ENCODE peak calls at places on chromosomes 13 and 19, in five cellular contexts. One of them, this sample, is unnamed.

GRCh38 chr13:94749162-94749561 is 36.8 kb upstream of the SOX21 start:
- DNase-seq in mucosa of descending colon: no peak
- DNase-seq in NCI-H748 treated with DMSO at 0.1 percent for 48 hours: no peak
- DNase-seq in A172: no peak
- DNase-seq in hypothalamus: no peak
- DNase-seq in this sample: no peak

GRCh38 chr13:42745655-42746054 is 35.7 kb upstream of the FAM216B start:
- DNase-seq in NCI-H748 treated with DMSO at 0.1 percent for 48 hours: no peak
- DNase-seq in hypothalamus: no peak
- DNase-seq in A172: no peak
- DNase-seq in mucosa of descending colon: no peak
- DNase-seq in this sample: no peak

GRCh38 chr19:50333235-50333736 is 4.1 kb upstream of the KCNC3 start:
- DNase-seq in mucosa of descending colon: peak
- DNase-seq in hypothalamus: peak
- DNase-seq in NCI-H748 treated with DMSO at 0.1 percent for 48 hours: peak
- DNase-seq in A172: peak
- DNase-seq in this sample: peak

GRCh38 chr13:43830481-43830873 is 43.7 kb upstream of the ENOX1 start:
- DNase-seq in A172: no peak
- DNase-seq in hypothalamus: no peak
- DNase-seq in mucosa of descending colon: no peak
- DNase-seq in NCI-H748 treated with DMSO at 0.1 percent for 48 hours: no peak
- DNase-seq in this sample: no peak

GRCh38 chr19:34431681-34432402 is 3.7 kb downstream of the UBA2 start:
- DNase-seq in A172: no peak
- DNase-seq in hypothalamus: no peak
- DNase-seq in NCI-H748 treated with DMSO at 0.1 percent for 48 hours: no peak
- DNase-seq in mucosa of descending colon: no peak
- DNase-seq in this sample: no peak

GRCh38 chr19:1126984-1127760 is 23.4 kb downstream of the GPX4 start:
- DNase-seq in hypothalamus: no peak
- DNase-seq in NCI-H748 treated with DMSO at 0.1 percent for 48 hours: no peak
- DNase-seq in A172: no peak
- DNase-seq in mucosa of descending colon: no peak
- DNase-seq in this sample: no peak

GRCh38 chr19:55809381-55810058 is 22.3 kb downstream of the NLRP11 start:
- DNase-seq in mucosa of descending colon: peak
- DNase-seq in NCI-H748 treated with DMSO at 0.1 percent for 48 hours: peak
- DNase-seq in A172: peak
- DNase-seq in hypothalamus: peak
- DNase-seq in this sample: peak

GRCh38 chr13:39297664-39298171 is 259.5 kb downstream of the NHLRC3 start:
- DNase-seq in A172: no peak
- DNase-seq in hypothalamus: no peak
- DNase-seq in mucosa of descending colon: no peak
- DNase-seq in NCI-H748 treated with DMSO at 0.1 percent for 48 hours: no peak
- DNase-seq in this sample: no peak

GRCh38 chr13:82176761-82177160 is 1705.5 kb downstream of the SLITRK1 start:
- DNase-seq in hypothalamus: no peak
- DNase-seq in NCI-H748 treated with DMSO at 0.1 percent for 48 hours: no peak
- DNase-seq in A172: no peak
- DNase-seq in mucosa of descending colon: no peak
- DNase-seq in this sample: no peak

GRCh38 chr13:112783946-112784500 is 94.2 kb downstream of the ATP11A start:
- DNase-seq in hypothalamus: no peak
- DNase-seq in NCI-H748 treated with DMSO at 0.1 percent for 48 hours: no peak
- DNase-seq in mucosa of descending colon: no peak
- DNase-seq in A172: no peak
- DNase-seq in this sample: no peak

GRCh38 chr13:23455401-23456185 is 22.1 kb upstream of the SACS start:
- DNase-seq in mucosa of descending colon: no peak
- DNase-seq in hypothalamus: no peak
- DNase-seq in A172: no peak
- DNase-seq in NCI-H748 treated with DMSO at 0.1 percent for 48 hours: no peak
- DNase-seq in this sample: no peak

GRCh38 chr19:17770613-17771012 is 19.3 kb downstream of the FCHO1 start:
- DNase-seq in NCI-H748 treated with DMSO at 0.1 percent for 48 hours: no peak
- DNase-seq in mucosa of descending colon: no peak
- DNase-seq in A172: no peak
- DNase-seq in hypothalamus: no peak
- DNase-seq in this sample: no peak

GRCh38 chr13:105087941-105088340 is 1447.5 kb downstream of the EFNB2 start:
- DNase-seq in A172: no peak
- DNase-seq in mucosa of descending colon: no peak
- DNase-seq in hypothalamus: no peak
- DNase-seq in NCI-H748 treated with DMSO at 0.1 percent for 48 hours: no peak
- DNase-seq in this sample: no peak

GRCh38 chr19:947707-948533 is 22.1 kb downstream of the ARID3A start:
- DNase-seq in NCI-H748 treated with DMSO at 0.1 percent for 48 hours: no peak
- DNase-seq in A172: no peak
- DNase-seq in hypothalamus: peak
- DNase-seq in mucosa of descending colon: peak
- DNase-seq in this sample: peak

GRCh38 chr13:109113427-109113826 is 484.0 kb downstream of the MYO16 start:
- DNase-seq in A172: peak
- DNase-seq in NCI-H748 treated with DMSO at 0.1 percent for 48 hours: no peak
- DNase-seq in hypothalamus: no peak
- DNase-seq in mucosa of descending colon: no peak
- DNase-seq in this sample: no peak

GRCh38 chr13:68929055-68929454 is 1178.6 kb upstream of the ATXN8OS start:
- DNase-seq in A172: no peak
- DNase-seq in NCI-H748 treated with DMSO at 0.1 percent for 48 hours: no peak
- DNase-seq in mucosa of descending colon: no peak
- DNase-seq in hypothalamus: no peak
- DNase-seq in this sample: no peak

GRCh38 chr13:40130871-40131636 is 475.6 kb downstream of the COG6 start:
- DNase-seq in A172: peak
- DNase-seq in hypothalamus: no peak
- DNase-seq in mucosa of descending colon: no peak
- DNase-seq in NCI-H748 treated with DMSO at 0.1 percent for 48 hours: no peak
- DNase-seq in this sample: no peak

GRCh38 chr13:75635101-75635620 is 969 bp upstream of the LMO7 start:
- DNase-seq in NCI-H748 treated with DMSO at 0.1 percent for 48 hours: no peak
- DNase-seq in A172: no peak
- DNase-seq in mucosa of descending colon: no peak
- DNase-seq in hypothalamus: no peak
- DNase-seq in this sample: no peak

GRCh38 chr13:43240278-43240677 is 216.9 kb downstream of the DNAJC15 start:
- DNase-seq in NCI-H748 treated with DMSO at 0.1 percent for 48 hours: no peak
- DNase-seq in A172: no peak
- DNase-seq in hypothalamus: no peak
- DNase-seq in mucosa of descending colon: no peak
- DNase-seq in this sample: no peak

GRCh38 chr19:11504502-11505031 is 1.1 kb downstream of the ZNF653 start:
- DNase-seq in mucosa of descending colon: no peak
- DNase-seq in NCI-H748 treated with DMSO at 0.1 percent for 48 hours: no peak
- DNase-seq in hypothalamus: no peak
- DNase-seq in A172: no peak
- DNase-seq in this sample: no peak

GRCh38 chr19:41195675-41196497 is 2.9 kb downstream of the CYP2S1 start:
- DNase-seq in hypothalamus: no peak
- DNase-seq in NCI-H748 treated with DMSO at 0.1 percent for 48 hours: no peak
- DNase-seq in mucosa of descending colon: no peak
- DNase-seq in A172: peak
- DNase-seq in this sample: no peak

GRCh38 chr13:66348745-66349720 is 881.1 kb downstream of the PCDH9 start:
- DNase-seq in mucosa of descending colon: no peak
- DNase-seq in NCI-H748 treated with DMSO at 0.1 percent for 48 hours: peak
- DNase-seq in A172: no peak
- DNase-seq in hypothalamus: peak
- DNase-seq in this sample: peak

GRCh38 chr19:13150919-13151604 is 851 bp downstream of the IER2 start:
- DNase-seq in A172: no peak
- DNase-seq in NCI-H748 treated with DMSO at 0.1 percent for 48 hours: no peak
- DNase-seq in hypothalamus: no peak
- DNase-seq in mucosa of descending colon: peak
- DNase-seq in this sample: peak

GRCh38 chr13:110113284-110113764 is 193.6 kb downstream of the COL4A1 start:
- DNase-seq in mucosa of descending colon: no peak
- DNase-seq in hypothalamus: no peak
- DNase-seq in A172: peak
- DNase-seq in NCI-H748 treated with DMSO at 0.1 percent for 48 hours: no peak
- DNase-seq in this sample: no peak

GRCh38 chr19:10036601-10037071 is 23.4 kb downstream of the RDH8 start:
- DNase-seq in NCI-H748 treated with DMSO at 0.1 percent for 48 hours: no peak
- DNase-seq in hypothalamus: no peak
- DNase-seq in A172: no peak
- DNase-seq in mucosa of descending colon: no peak
- DNase-seq in this sample: no peak

GRCh38 chr13:86399572-86399971 is 600.4 kb upstream of the SLITRK6 start:
- DNase-seq in NCI-H748 treated with DMSO at 0.1 percent for 48 hours: no peak
- DNase-seq in mucosa of descending colon: no peak
- DNase-seq in hypothalamus: no peak
- DNase-seq in A172: no peak
- DNase-seq in this sample: no peak

GRCh38 chr19:4647676-4648644 is 8.6 kb downstream of the TNFAIP8L1 start:
- DNase-seq in hypothalamus: no peak
- DNase-seq in mucosa of descending colon: no peak
- DNase-seq in NCI-H748 treated with DMSO at 0.1 percent for 48 hours: no peak
- DNase-seq in A172: no peak
- DNase-seq in this sample: peak

GRCh38 chr19:49820125-49820524 is 2.0 kb downstream of the MED25 start:
- DNase-seq in A172: no peak
- DNase-seq in hypothalamus: no peak
- DNase-seq in NCI-H748 treated with DMSO at 0.1 percent for 48 hours: no peak
- DNase-seq in mucosa of descending colon: no peak
- DNase-seq in this sample: no peak

GRCh38 chr13:21661510-21661909 is 9.4 kb upstream of the FGF9 start:
- DNase-seq in A172: no peak
- DNase-seq in hypothalamus: no peak
- DNase-seq in NCI-H748 treated with DMSO at 0.1 percent for 48 hours: no peak
- DNase-seq in mucosa of descending colon: no peak
- DNase-seq in this sample: no peak

GRCh38 chr13:76754414-76754813 is 131.8 kb downstream of the KCTD12 start:
- DNase-seq in NCI-H748 treated with DMSO at 0.1 percent for 48 hours: no peak
- DNase-seq in hypothalamus: no peak
- DNase-seq in A172: peak
- DNase-seq in mucosa of descending colon: no peak
- DNase-seq in this sample: no peak

GRCh38 chr19:9939301-9939913 is 3.1 kb upstream of the OLFM2 start:
- DNase-seq in mucosa of descending colon: no peak
- DNase-seq in NCI-H748 treated with DMSO at 0.1 percent for 48 hours: no peak
- DNase-seq in hypothalamus: no peak
- DNase-seq in A172: peak
- DNase-seq in this sample: no peak

GRCh38 chr13:73902847-73903246 is 231.4 kb downstream of the KLF12 start:
- DNase-seq in mucosa of descending colon: no peak
- DNase-seq in hypothalamus: no peak
- DNase-seq in NCI-H748 treated with DMSO at 0.1 percent for 48 hours: no peak
- DNase-seq in A172: no peak
- DNase-seq in this sample: no peak

GRCh38 chr19:18541992-18542935 is 1.1 kb downstream of the FKBP8 start:
- DNase-seq in NCI-H748 treated with DMSO at 0.1 percent for 48 hours: no peak
- DNase-seq in hypothalamus: no peak
- DNase-seq in mucosa of descending colon: no peak
- DNase-seq in A172: no peak
- DNase-seq in this sample: no peak

GRCh38 chr13:23087884-23088283 is 92.9 kb upstream of the SGCG start:
- DNase-seq in mucosa of descending colon: peak
- DNase-seq in A172: peak
- DNase-seq in NCI-H748 treated with DMSO at 0.1 percent for 48 hours: peak
- DNase-seq in hypothalamus: no peak
- DNase-seq in this sample: no peak

GRCh38 chr19:38729653-38730469 is 14.4 kb downstream of the CAPN12 start:
- DNase-seq in mucosa of descending colon: peak
- DNase-seq in NCI-H748 treated with DMSO at 0.1 percent for 48 hours: peak
- DNase-seq in A172: peak
- DNase-seq in hypothalamus: peak
- DNase-seq in this sample: peak

GRCh38 chr13:47959468-47960088 is 41.5 kb downstream of the SUCLA2 start:
- DNase-seq in NCI-H748 treated with DMSO at 0.1 percent for 48 hours: no peak
- DNase-seq in mucosa of descending colon: no peak
- DNase-seq in hypothalamus: no peak
- DNase-seq in A172: no peak
- DNase-seq in this sample: no peak

GRCh38 chr13:31437975-31438374 is 238.2 kb downstream of the B3GLCT start:
- DNase-seq in mucosa of descending colon: no peak
- DNase-seq in NCI-H748 treated with DMSO at 0.1 percent for 48 hours: no peak
- DNase-seq in hypothalamus: no peak
- DNase-seq in A172: no peak
- DNase-seq in this sample: no peak

This sample was measured in heart right ventricle.